ENCODE peak calls at places on chromosome 7, in four cellular contexts. C, J, A and I are unnamed samples.

GRCh38 chr7:122148081-122148480 is 4.0 kb upstream of the AASS start:
- DNase-seq in A (no peak), C (no peak), J (no peak), I (no peak)

GRCh38 chr7:37480026-37480425 is 31.4 kb upstream of the ELMO1 start:
- DNase-seq in A (no peak), J (no peak), C (no peak), I (no peak)

GRCh38 chr7:45709168-45710034 is 135.2 kb downstream of the ADCY1 start:
- DNase-seq in A (no peak), J (no peak), C (peak), I (peak)

GRCh38 chr7:44353668-44354067 is 28.3 kb upstream of the CAMK2B start:
- DNase-seq in A (no peak), J (no peak), C (no peak), I (no peak)

GRCh38 chr7:91852263-91852741 is 28.2 kb downstream of the MTERF1 start:
- DNase-seq in J (peak), C (peak), A (no peak), I (peak)

GRCh38 chr7:1251796-1252542 is 19.3 kb downstream of the UNCX start:
- DNase-seq in A (no peak), J (no peak), C (no peak), I (no peak)

GRCh38 chr7:86978804-86979506 is 80.5 kb downstream of the ELAPOR2 start:
- DNase-seq in C (no peak), J (no peak), A (no peak), I (no peak)

GRCh38 chr7:80014507-80014906 is 120.1 kb upstream of the GNAI1 start:
- DNase-seq in C (peak), J (peak), A (no peak), I (no peak)

GRCh38 chr7:134828361-134828760 is 48.9 kb downstream of the CALD1 start:
- DNase-seq in C (peak), A (no peak), J (no peak), I (no peak)

GRCh38 chr7:134827889-134828288 is 48.5 kb downstream of the CALD1 start:
- DNase-seq in C (peak), A (no peak), J (no peak), I (no peak)

GRCh38 chr7:134826105-134826504 is 46.7 kb downstream of the CALD1 start:
- DNase-seq in C (peak), A (no peak), J (no peak), I (no peak)

GRCh38 chr7:134829381-134829986 is 50.0 kb downstream of the CALD1 start:
- DNase-seq in C (no peak), J (no peak), A (no peak), I (no peak)

GRCh38 chr7:134827436-134827835 is 48.0 kb downstream of the CALD1 start:
- DNase-seq in C (no peak), J (no peak), A (no peak), I (no peak)
- H2AK5ac ChIP-seq in C (peak), J (no peak), A (no peak), I (no peak)

GRCh38 chr7:16604054-16604453 is 41.5 kb downstream of the ANKMY2 start:
- DNase-seq in A (no peak), J (no peak), C (no peak), I (no peak)
- H3K56ac ChIP-seq in A (no peak), J (no peak), C (no peak), I (no peak)

DNA sequence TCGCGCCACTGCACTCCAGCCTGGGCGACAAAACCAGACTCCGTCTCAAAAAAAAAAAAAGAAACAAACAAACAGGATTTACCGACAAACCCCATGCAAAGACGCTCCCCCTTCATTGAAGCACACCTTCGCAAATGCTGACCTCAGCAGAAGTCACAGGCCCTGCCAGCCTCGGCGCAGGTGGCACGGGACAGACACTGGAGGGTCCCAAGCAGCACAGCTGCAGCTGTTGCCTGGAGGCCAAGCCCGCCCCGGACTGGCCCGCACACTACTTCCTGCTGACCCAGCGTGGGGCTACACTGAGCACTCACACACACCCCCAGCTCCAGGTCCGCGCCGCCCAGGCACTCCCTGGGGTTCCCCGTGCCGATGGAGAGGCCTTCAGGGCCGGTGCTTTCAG is 31.2 kb downstream of the SNX8 start:
- DNase-seq in J (no peak), A (no peak), C (no peak), I (no peak)
- H2AK5ac ChIP-seq in J (no peak), A (no peak), C (no peak), I (no peak)

GRCh38 chr7:155531686-155532085 is 14.7 kb downstream of the CNPY1 start:
- DNase-seq in J (no peak), A (no peak), C (no peak), I (no peak)
- H3K56ac ChIP-seq in J (no peak), A (no peak), C (no peak), I (no peak)